ENCODE peak calls at places on chromosomes 5 and 9, in six cellular contexts. One of them, this sample, is unnamed. For H3K4me1, the result is how much of the 10 kb centered on the place peaks cover.

GRCh38 chr9:109454041-109454440 is 44.1 kb downstream of the PTPN3 start:
- DNase-seq in colonic mucosa: no peak
- DNase-seq in stomach: no peak
- DNase-seq in neural progenitor cell: no peak
- DNase-seq in left ventricle myocardium inferior: no peak
- DNase-seq in right lobe of liver: no peak
- DNase-seq in this sample: no peak

GRCh38 chr5:156096259-156096658 is 230.7 kb upstream of the SGCD start:
- DNase-seq in colonic mucosa: no peak
- DNase-seq in stomach: no peak
- DNase-seq in neural progenitor cell: no peak
- DNase-seq in left ventricle myocardium inferior: no peak
- DNase-seq in right lobe of liver: no peak
- DNase-seq in this sample: no peak

GRCh38 chr5:53679261-53679660 is 118.8 kb downstream of the NDUFS4 start:
- DNase-seq in colonic mucosa: no peak
- DNase-seq in stomach: no peak
- DNase-seq in neural progenitor cell: no peak
- DNase-seq in left ventricle myocardium inferior: no peak
- DNase-seq in right lobe of liver: no peak
- DNase-seq in this sample: no peak

GRCh38 chr5:139648205-139649081 is at the start of gene CXXC5:
- DNase-seq in colonic mucosa: peak
- DNase-seq in stomach: peak
- DNase-seq in neural progenitor cell: peak
- DNase-seq in left ventricle myocardium inferior: peak
- DNase-seq in right lobe of liver: peak
- DNase-seq in this sample: peak

GRCh38 chr5:6570530-6570929 is 62.3 kb downstream of the NSUN2 start:
- DNase-seq in colonic mucosa: no peak
- DNase-seq in stomach: no peak
- DNase-seq in neural progenitor cell: no peak
- DNase-seq in left ventricle myocardium inferior: no peak
- DNase-seq in right lobe of liver: no peak
- DNase-seq in this sample: no peak

GRCh38 chr9:90307177-90307833 is 335.3 kb downstream of the DIRAS2 start:
- DNase-seq in colonic mucosa: no peak
- DNase-seq in stomach: no peak
- DNase-seq in neural progenitor cell: peak
- DNase-seq in left ventricle myocardium inferior: no peak
- DNase-seq in right lobe of liver: no peak
- DNase-seq in this sample: no peak

GRCh38 chr5:176817369-176817841 is 7.0 kb downstream of the UNC5A start:
- DNase-seq in colonic mucosa: no peak
- DNase-seq in stomach: no peak
- DNase-seq in neural progenitor cell: peak
- DNase-seq in left ventricle myocardium inferior: no peak
- DNase-seq in right lobe of liver: no peak
- DNase-seq in this sample: peak

GRCh38 chr5:76641514-76642120 is 18.4 kb upstream of the F2RL2 start:
- DNase-seq in colonic mucosa: peak
- DNase-seq in stomach: peak
- DNase-seq in neural progenitor cell: peak
- DNase-seq in left ventricle myocardium inferior: peak
- DNase-seq in right lobe of liver: peak
- DNase-seq in this sample: peak

GRCh38 chr9:110111868-110112267 is 96.1 kb downstream of the C9orf152 start:
- DNase-seq in colonic mucosa: no peak
- DNase-seq in stomach: no peak
- DNase-seq in neural progenitor cell: no peak
- DNase-seq in left ventricle myocardium inferior: no peak
- DNase-seq in right lobe of liver: no peak
- DNase-seq in this sample: no peak

GRCh38 chr5:169003721-169004481 is 297.0 kb downstream of the SLIT3 start:
- DNase-seq in colonic mucosa: no peak
- DNase-seq in stomach: peak
- DNase-seq in neural progenitor cell: peak
- DNase-seq in left ventricle myocardium inferior: no peak
- DNase-seq in right lobe of liver: no peak
- DNase-seq in this sample: peak

DNA sequence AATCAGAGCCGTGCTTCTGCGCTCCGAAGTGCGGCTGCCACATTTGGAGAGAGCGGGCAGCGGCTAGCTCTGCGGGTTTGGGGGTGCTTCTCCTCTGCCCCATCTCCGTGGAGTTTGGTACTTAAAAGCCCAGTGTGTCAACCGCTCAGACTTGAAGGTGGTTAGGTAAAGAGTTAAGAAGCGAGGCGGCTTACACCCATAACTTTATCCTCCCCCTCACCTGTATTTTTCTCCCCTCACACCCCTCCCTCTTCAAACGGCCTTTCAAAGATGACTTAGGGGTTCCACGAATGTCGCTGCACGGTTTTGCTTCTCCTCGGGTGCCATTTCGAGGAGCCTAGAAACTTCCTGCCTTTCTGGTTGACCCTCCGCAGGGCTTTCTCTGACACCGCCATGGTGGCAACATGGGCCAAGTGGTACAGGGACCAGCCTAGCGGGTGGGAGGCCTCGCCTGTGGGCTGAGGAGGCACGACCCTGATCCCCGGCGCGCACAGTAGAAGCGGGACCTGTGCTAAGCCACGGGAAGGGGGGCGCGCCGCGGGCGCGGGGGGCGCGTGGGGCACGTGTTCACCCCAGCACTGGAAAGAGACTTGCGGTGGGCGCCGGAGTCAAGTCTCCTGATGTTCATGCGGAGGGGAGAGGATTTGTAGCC is 31.8 kb upstream of the NFIB start:
- DNase-seq in colonic mucosa: no peak
- DNase-seq in stomach: no peak
- DNase-seq in neural progenitor cell: peak
- DNase-seq in left ventricle myocardium inferior: no peak
- DNase-seq in right lobe of liver: no peak
- DNase-seq in this sample: no peak
- H3K4me3 ChIP-seq in colonic mucosa: no peak
- H3K4me3 ChIP-seq in stomach: peak
- H3K4me3 ChIP-seq in neural progenitor cell: peak
- H3K4me3 ChIP-seq in left ventricle myocardium inferior: peak
- H3K4me3 ChIP-seq in right lobe of liver: no peak
- H3K4me3 ChIP-seq in this sample: no peak

GRCh38 chr9:68847765-68848164 is 142.7 kb downstream of the PIP5K1B start:
- DNase-seq in colonic mucosa: no peak
- DNase-seq in stomach: no peak
- DNase-seq in neural progenitor cell: no peak
- DNase-seq in left ventricle myocardium inferior: no peak
- DNase-seq in right lobe of liver: no peak
- DNase-seq in this sample: no peak

GRCh38 chr9:68844196-68844595 is 139.2 kb downstream of the PIP5K1B start:
- DNase-seq in colonic mucosa: no peak
- DNase-seq in stomach: no peak
- DNase-seq in neural progenitor cell: no peak
- DNase-seq in left ventricle myocardium inferior: no peak
- DNase-seq in right lobe of liver: no peak
- DNase-seq in this sample: no peak

GRCh38 chr9:68842568-68842967 is 137.5 kb downstream of the PIP5K1B start:
- DNase-seq in colonic mucosa: no peak
- DNase-seq in stomach: no peak
- DNase-seq in neural progenitor cell: no peak
- DNase-seq in left ventricle myocardium inferior: no peak
- DNase-seq in right lobe of liver: no peak
- DNase-seq in this sample: no peak

GRCh38 chr9:68843239-68843638 is 138.2 kb downstream of the PIP5K1B start:
- DNase-seq in colonic mucosa: no peak
- DNase-seq in stomach: no peak
- DNase-seq in neural progenitor cell: no peak
- DNase-seq in left ventricle myocardium inferior: no peak
- DNase-seq in right lobe of liver: no peak
- DNase-seq in this sample: no peak

DNA sequence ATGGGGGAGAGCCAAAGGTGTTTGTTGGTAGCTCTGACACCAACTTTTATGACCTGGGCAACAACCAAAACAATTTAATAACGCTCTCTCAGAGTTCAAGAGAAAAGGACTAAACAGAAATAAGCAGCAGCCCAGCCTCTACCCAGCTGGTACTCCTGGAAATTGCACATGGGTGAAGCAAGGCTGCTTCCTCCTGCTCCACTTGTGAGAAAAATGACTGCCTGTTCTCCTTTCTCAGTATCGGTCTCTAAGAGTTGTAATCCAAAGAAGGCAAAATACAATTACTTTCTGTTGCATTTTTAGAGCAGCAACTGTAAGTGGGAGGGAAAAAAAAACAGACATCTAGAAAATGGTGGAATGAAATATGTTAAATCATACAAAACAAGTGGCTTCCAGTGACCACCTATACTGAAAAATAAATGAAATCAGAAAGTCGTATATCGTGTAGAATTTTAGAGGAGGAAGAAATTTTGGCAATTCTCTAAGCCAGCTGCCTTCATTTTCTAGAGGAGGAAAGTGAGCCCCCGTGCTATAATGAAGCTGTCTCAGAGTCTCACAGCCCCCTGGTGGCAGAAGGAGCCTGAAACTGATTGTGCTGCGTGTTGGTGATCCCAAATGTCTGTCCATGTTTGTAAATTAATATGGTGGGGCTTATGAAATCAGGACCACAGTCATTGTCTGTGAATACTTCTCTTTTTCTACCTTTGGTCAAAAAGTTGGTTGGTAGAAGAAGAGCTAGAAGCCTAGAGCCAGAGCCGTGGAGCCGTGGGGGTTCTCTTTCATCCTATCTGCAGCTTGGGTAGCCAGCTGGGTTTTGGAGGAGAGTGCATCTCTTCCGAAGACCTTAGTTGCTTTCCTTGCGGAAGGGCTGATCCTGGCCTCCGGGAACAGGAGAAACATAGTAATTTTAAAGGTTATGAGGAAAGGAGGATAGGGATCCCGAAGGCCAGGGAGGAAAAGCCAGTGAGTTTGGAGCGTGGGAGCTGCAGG is 139.9 kb downstream of the PIP5K1B start:
- DNase-seq in colonic mucosa: peak
- DNase-seq in stomach: peak
- DNase-seq in neural progenitor cell: peak
- DNase-seq in left ventricle myocardium inferior: peak
- DNase-seq in right lobe of liver: peak
- DNase-seq in this sample: peak
- TF ChIP-seq CTCF in colonic mucosa: peak
- TF ChIP-seq CTCF in stomach: peak
- TF ChIP-seq CTCF in neural progenitor cell: peak
- TF ChIP-seq CTCF in left ventricle myocardium inferior: peak
- TF ChIP-seq CTCF in right lobe of liver: peak
- TF ChIP-seq CTCF in this sample: peak

GRCh38 chr5:67002832-67003231 is 193.8 kb downstream of the CD180 start:
- DNase-seq in colonic mucosa: no peak
- DNase-seq in stomach: no peak
- DNase-seq in neural progenitor cell: peak
- DNase-seq in left ventricle myocardium inferior: no peak
- DNase-seq in right lobe of liver: no peak
- DNase-seq in this sample: no peak

GRCh38 chr5:67006152-67006848 is 190.3 kb downstream of the CD180 start:
- DNase-seq in colonic mucosa: no peak
- DNase-seq in stomach: no peak
- DNase-seq in neural progenitor cell: no peak
- DNase-seq in left ventricle myocardium inferior: no peak
- DNase-seq in right lobe of liver: no peak
- DNase-seq in this sample: no peak

GRCh38 chr5:67004730-67005350 is 191.8 kb downstream of the CD180 start:
- DNase-seq in colonic mucosa: no peak
- DNase-seq in stomach: no peak
- DNase-seq in neural progenitor cell: peak
- DNase-seq in left ventricle myocardium inferior: no peak
- DNase-seq in right lobe of liver: no peak
- DNase-seq in this sample: peak

GRCh38 chr5:67003373-67003905 is 193.2 kb downstream of the CD180 start:
- DNase-seq in colonic mucosa: no peak
- DNase-seq in stomach: no peak
- DNase-seq in neural progenitor cell: no peak
- DNase-seq in left ventricle myocardium inferior: no peak
- DNase-seq in right lobe of liver: no peak
- DNase-seq in this sample: no peak

GRCh38 chr5:67003906-67004729 is 192.5 kb downstream of the CD180 start:
- DNase-seq in colonic mucosa: peak
- DNase-seq in stomach: peak
- DNase-seq in neural progenitor cell: peak
- DNase-seq in left ventricle myocardium inferior: peak
- DNase-seq in right lobe of liver: peak
- DNase-seq in this sample: peak
- H3K4me1 ChIP-seq in colonic mucosa: under half
- H3K4me1 ChIP-seq in stomach: half or more
- H3K4me1 ChIP-seq in neural progenitor cell: under half
- H3K4me1 ChIP-seq in left ventricle myocardium inferior: half or more
- H3K4me1 ChIP-seq in right lobe of liver: under half
- H3K4me1 ChIP-seq in this sample: under half

GRCh38 chr5:343461-344401 is 22.2 kb downstream of the AHRR start:
- DNase-seq in colonic mucosa: peak
- DNase-seq in stomach: peak
- DNase-seq in neural progenitor cell: peak
- DNase-seq in left ventricle myocardium inferior: peak
- DNase-seq in right lobe of liver: no peak
- DNase-seq in this sample: peak
- H3K4me3 ChIP-seq in colonic mucosa: peak
- H3K4me3 ChIP-seq in stomach: peak
- H3K4me3 ChIP-seq in neural progenitor cell: peak
- H3K4me3 ChIP-seq in left ventricle myocardium inferior: peak
- H3K4me3 ChIP-seq in right lobe of liver: peak
- H3K4me3 ChIP-seq in this sample: peak

DNA sequence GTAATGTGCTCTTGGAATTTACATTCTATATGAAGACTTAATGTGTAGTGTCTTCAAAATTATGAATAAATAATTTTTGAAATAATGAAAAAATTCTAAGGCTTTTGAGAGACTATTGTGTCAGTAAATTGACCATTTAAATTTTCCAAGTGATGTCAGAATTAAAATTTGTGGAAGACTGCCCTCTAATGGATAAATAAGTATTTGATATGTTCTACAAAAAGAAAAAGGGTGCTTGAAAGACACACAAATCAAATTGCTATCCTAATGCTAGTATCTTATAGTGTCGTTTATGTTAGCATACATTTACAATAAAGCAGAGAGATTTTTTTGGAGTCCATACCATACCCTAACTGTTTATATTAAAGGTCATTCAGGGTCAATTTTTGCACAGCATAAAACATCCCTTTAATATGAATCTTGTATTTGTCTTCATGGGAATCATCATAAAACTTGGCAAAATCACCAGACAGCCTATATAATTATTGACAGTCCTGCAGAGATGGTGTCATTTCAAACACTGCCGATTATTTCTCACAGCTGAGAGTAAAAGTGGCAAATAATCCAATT is 120.8 kb upstream of the SLC27A6 start:
- DNase-seq in colonic mucosa: no peak
- DNase-seq in stomach: no peak
- DNase-seq in neural progenitor cell: no peak
- DNase-seq in left ventricle myocardium inferior: no peak
- DNase-seq in right lobe of liver: no peak
- DNase-seq in this sample: no peak
- TF ChIP-seq CTCF in colonic mucosa: peak
- TF ChIP-seq CTCF in stomach: peak
- TF ChIP-seq CTCF in neural progenitor cell: peak
- TF ChIP-seq CTCF in left ventricle myocardium inferior: peak
- TF ChIP-seq CTCF in right lobe of liver: peak
- TF ChIP-seq CTCF in this sample: peak